ENCODE peak calls at places on chromosome 3, in six cellular contexts. One of them, this sample, is unnamed.

GRCh38 chr3:127680790-127681189 is 8.0 kb downstream of the ABTB1 start:
- DNase-seq in AG10803: no peak
- DNase-seq in AG08395: no peak
- DNase-seq in left cardiac atrium: peak; percentile 14
- DNase-seq in amygdala: no peak
- DNase-seq in IMR-90: no peak
- DNase-seq in this sample: no peak

GRCh38 chr3:67090472-67090871 is 92.4 kb downstream of the KBTBD8 start:
- DNase-seq in AG10803: peak; percentile 51
- DNase-seq in AG08395: peak; percentile 35
- DNase-seq in left cardiac atrium: no peak
- DNase-seq in amygdala: no peak
- DNase-seq in IMR-90: peak; percentile 82
- DNase-seq in this sample: no peak

GRCh38 chr3:170055209-170055608 is 17.4 kb downstream of the GPR160 start:
- DNase-seq in AG10803: peak; percentile 21
- DNase-seq in AG08395: peak; percentile 21
- DNase-seq in left cardiac atrium: no peak
- DNase-seq in amygdala: no peak
- DNase-seq in IMR-90: peak; percentile 51
- DNase-seq in this sample: no peak

GRCh38 chr3:42185044-42185443 is 80.9 kb downstream of the CCK start:
- DNase-seq in AG10803: no peak
- DNase-seq in AG08395: peak; percentile 19
- DNase-seq in left cardiac atrium: no peak
- DNase-seq in amygdala: no peak
- DNase-seq in IMR-90: peak; percentile 79
- DNase-seq in this sample: no peak

GRCh38 chr3:116863842-116864626 is 154.5 kb downstream of the TUSC7 start:
- DNase-seq in AG10803: peak; percentile 23
- DNase-seq in AG08395: peak; percentile 7
- DNase-seq in left cardiac atrium: no peak
- DNase-seq in amygdala: no peak
- DNase-seq in IMR-90: peak; percentile 64
- DNase-seq in this sample: peak; percentile 0

GRCh38 chr3:69855436-69856162 is 116.3 kb downstream of the MITF start:
- DNase-seq in AG10803: peak; percentile 41
- DNase-seq in AG08395: peak; percentile 38
- DNase-seq in left cardiac atrium: no peak
- DNase-seq in amygdala: no peak
- DNase-seq in IMR-90: peak; percentile 64
- DNase-seq in this sample: no peak

GRCh38 chr3:48898383-48899234 is at the start of gene SLC25A20:
- DNase-seq in AG10803: peak; percentile 84
- DNase-seq in AG08395: peak; percentile 96
- DNase-seq in left cardiac atrium: peak; percentile 95
- DNase-seq in amygdala: peak; percentile 71
- DNase-seq in IMR-90: peak; percentile 78
- DNase-seq in this sample: peak; percentile 84

GRCh38 chr3:5226783-5227182 is 39.3 kb downstream of the EDEM1 start:
- DNase-seq in AG10803: peak; percentile 55
- DNase-seq in AG08395: peak; percentile 60
- DNase-seq in left cardiac atrium: no peak
- DNase-seq in amygdala: no peak
- DNase-seq in IMR-90: peak; percentile 47
- DNase-seq in this sample: no peak

GRCh38 chr3:171811913-171812321 is 1.6 kb upstream of the PLD1 start:
- DNase-seq in AG10803: peak; percentile 83
- DNase-seq in AG08395: no peak
- DNase-seq in left cardiac atrium: no peak
- DNase-seq in amygdala: no peak
- DNase-seq in IMR-90: peak; percentile 74
- DNase-seq in this sample: no peak